ENCODE peak calls at places on chromosomes 6 and 20, in six cellular contexts. C is mammary epithelial cell, R is substantia nigra, H is tibial nerve, G is fibroblast of lung, F is HCT116. Z is an unnamed sample.

GRCh38 chr6:43867246-43867645 is 97.2 kb downstream of the VEGFA start:
- DNase-seq in C (no peak), R (no peak), H (no peak), G (no peak), F (no peak), Z (no peak)

GRCh38 chr20:61569836-61570235 is 317.8 kb downstream of the CDH4 start:
- DNase-seq in C (no peak), R (no peak), H (no peak), G (no peak), F (no peak), Z (no peak)

GRCh38 chr6:109595998-109596397 is 95.0 kb downstream of the AK9 start:
- DNase-seq in C (peak), R (no peak), H (no peak), G (peak), F (peak), Z (no peak)

GRCh38 chr20:17505664-17506517 is 25.3 kb downstream of the BFSP1 start:
- DNase-seq in C (peak), R (no peak), H (no peak), G (peak), F (no peak), Z (no peak)

GRCh38 chr6:34360556-34360955 is 31.9 kb downstream of the NUDT3 start:
- DNase-seq in C (no peak), R (no peak), H (no peak), G (peak), F (no peak), Z (no peak)

GRCh38 chr6:155778336-155778735 is 322.7 kb upstream of the NOX3 start:
- DNase-seq in C (no peak), R (no peak), H (no peak), G (no peak), F (no peak), Z (no peak)

GRCh38 chr20:4998160-4998651 is 3.1 kb downstream of the SLC23A2 start:
- DNase-seq in C (no peak), R (no peak), H (no peak), G (no peak), F (no peak), Z (no peak)

GRCh38 chr6:157764346-157765068 is 58.5 kb upstream of the SNX9 start:
- DNase-seq in C (peak), R (peak), H (peak), G (peak), F (peak), Z (peak)

GRCh38 chr6:114713690-114714089 is 370.9 kb upstream of the HS3ST5 start:
- DNase-seq in C (no peak), R (no peak), H (no peak), G (no peak), F (no peak), Z (no peak)

GRCh38 chr6:39313526-39314272 is 520 bp downstream of the KCNK17 start:
- DNase-seq in C (no peak), R (no peak), H (no peak), G (no peak), F (no peak), Z (no peak)

GRCh38 chr6:40011844-40012243 is 77.6 kb upstream of the MOCS1 start:
- DNase-seq in C (peak), R (no peak), H (no peak), G (no peak), F (no peak), Z (no peak)

GRCh38 chr6:166418691-166419143 is 36.0 kb upstream of the MPC1 start:
- DNase-seq in C (no peak), R (no peak), H (no peak), G (no peak), F (no peak), Z (no peak)

GRCh38 chr20:32465092-32465900 is 107.2 kb downstream of the ASXL1 start:
- DNase-seq in C (peak), R (no peak), H (no peak), G (peak), F (no peak), Z (no peak)

GRCh38 chr6:96809119-96809518 is 28.2 kb downstream of the GPR63 start:
- DNase-seq in C (no peak), R (no peak), H (no peak), G (peak), F (no peak), Z (no peak)

GRCh38 chr20:51541189-51542032 is 1.1 kb downstream of the NFATC2 start:
- DNase-seq in C (no peak), R (peak), H (peak), G (peak), F (no peak), Z (peak)

GRCh38 chr6:117078624-117079023 is 186.7 kb upstream of the VGLL2 start:
- DNase-seq in C (no peak), R (no peak), H (no peak), G (no peak), F (no peak), Z (no peak)

GRCh38 chr6:15955484-15955883 is 173.4 kb upstream of the MYLIP start:
- DNase-seq in C (no peak), R (no peak), H (no peak), G (no peak), F (no peak), Z (no peak)

GRCh38 chr6:3755637-3756515 is 4.4 kb upstream of the PXDC1 start:
- DNase-seq in C (no peak), R (no peak), H (no peak), G (no peak), F (no peak), Z (no peak)
- H3K27ac ChIP-seq in C (no peak), R (no peak), H (no peak), G (no peak), F (no peak), Z (no peak)

DNA sequence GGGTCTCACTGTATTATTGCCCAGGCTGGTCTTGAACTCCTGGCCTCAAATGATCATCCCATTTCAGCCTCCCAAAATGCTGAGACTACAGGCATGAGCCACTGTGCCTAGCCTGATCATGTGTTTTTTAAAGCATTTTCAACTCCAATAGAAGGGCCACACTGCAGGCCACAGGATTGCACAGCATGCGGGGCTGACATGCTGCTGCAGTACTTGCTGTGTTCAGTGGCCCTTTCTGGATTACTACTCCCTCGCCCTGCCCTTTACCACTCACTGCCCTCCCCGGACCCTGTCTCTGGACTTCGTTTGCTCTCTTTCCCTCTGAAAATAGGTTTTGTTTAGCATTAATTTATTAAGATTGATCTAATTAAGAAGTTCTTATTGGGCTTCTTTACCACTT is 37.3 kb downstream of the HECA start:
- DNase-seq in C (no peak), R (no peak), H (no peak), G (no peak), F (no peak), Z (no peak)
- H3K27ac ChIP-seq in C (no peak), R (no peak), H (no peak), G (no peak), F (no peak), Z (peak)

GRCh38 chr6:24930386-24930785 is 5.4 kb downstream of the RIPOR2 start:
- DNase-seq in C (no peak), R (no peak), H (no peak), G (peak), F (no peak), Z (no peak)

GRCh38 chr6:24933266-24933665 is 2.5 kb downstream of the RIPOR2 start:
- DNase-seq in C (no peak), R (no peak), H (no peak), G (no peak), F (no peak), Z (no peak)

GRCh38 chr6:24931752-24932691 is 3.7 kb downstream of the RIPOR2 start:
- DNase-seq in C (peak), R (no peak), H (no peak), G (peak), F (no peak), Z (no peak)

GRCh38 chr6:24932832-24933231 is 2.9 kb downstream of the RIPOR2 start:
- DNase-seq in C (peak), R (no peak), H (no peak), G (no peak), F (no peak), Z (no peak)

GRCh38 chr6:24931296-24931695 is 4.5 kb downstream of the RIPOR2 start:
- DNase-seq in C (no peak), R (no peak), H (no peak), G (peak), F (no peak), Z (no peak)
- H3K27ac ChIP-seq in C (no peak), R (no peak), H (no peak), G (no peak), F (no peak), Z (peak)

GRCh38 chr20:48686238-48687096 is 141.3 kb downstream of the PREX1 start:
- DNase-seq in C (no peak), R (no peak), H (peak), G (peak), F (no peak), Z (no peak)

GRCh38 chr20:48687097-48687800 is 140.6 kb downstream of the PREX1 start:
- DNase-seq in C (no peak), R (no peak), H (no peak), G (no peak), F (no peak), Z (no peak)

GRCh38 chr20:48684501-48685041 is 143.2 kb downstream of the PREX1 start:
- DNase-seq in C (no peak), R (no peak), H (no peak), G (no peak), F (no peak), Z (no peak)

GRCh38 chr20:48683467-48684175 is 144.2 kb downstream of the PREX1 start:
- DNase-seq in C (no peak), R (no peak), H (no peak), G (no peak), F (no peak), Z (no peak)

GRCh38 chr20:48685300-48685699 is 142.5 kb downstream of the PREX1 start:
- DNase-seq in C (no peak), R (no peak), H (no peak), G (no peak), F (no peak), Z (no peak)
- H3K27ac ChIP-seq in C (no peak), R (peak), H (no peak), G (no peak), F (no peak), Z (no peak)

GRCh38 chr20:59165794-59166709 is 2.4 kb downstream of the ZNF831 start:
- DNase-seq in C (no peak), R (no peak), H (no peak), G (no peak), F (no peak), Z (no peak)

GRCh38 chr20:59164681-59165388 is 1.2 kb downstream of the ZNF831 start:
- DNase-seq in C (no peak), R (no peak), H (no peak), G (no peak), F (no peak), Z (no peak)

GRCh38 chr20:59163641-59164530 is at the start of gene ZNF831:
- DNase-seq in C (no peak), R (no peak), H (no peak), G (no peak), F (no peak), Z (peak)

GRCh38 chr20:59161626-59162170 is 1.9 kb upstream of the ZNF831 start:
- DNase-seq in C (no peak), R (no peak), H (no peak), G (no peak), F (no peak), Z (no peak)

DNA sequence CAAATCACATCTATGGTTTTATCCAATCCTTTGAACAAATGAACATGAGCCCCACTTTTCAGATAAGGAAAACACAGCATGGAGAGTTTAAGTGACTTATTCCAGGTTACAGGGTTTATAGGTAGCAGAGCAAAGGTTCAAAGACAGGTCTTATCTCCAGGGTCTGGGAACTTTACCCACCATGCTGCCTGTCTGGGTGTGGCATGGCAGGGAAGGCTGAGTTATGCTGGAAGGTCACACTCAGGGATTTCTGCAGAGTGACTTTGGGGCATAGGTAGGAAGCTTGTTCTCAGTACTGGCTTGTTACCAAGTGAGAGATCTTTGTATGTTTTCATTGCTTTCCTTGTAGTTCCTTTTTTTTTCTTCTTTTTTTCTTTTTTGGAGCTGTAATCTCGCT is 1.8 kb downstream of the ZNF831 start:
- DNase-seq in C (no peak), R (no peak), H (no peak), G (no peak), F (no peak), Z (no peak)
- H3K27ac ChIP-seq in C (no peak), R (no peak), H (no peak), G (no peak), F (no peak), Z (peak)

GRCh38 chr6:160431791-160432404 is 83.7 kb downstream of the SLC22A3 start:
- DNase-seq in C (no peak), R (no peak), H (no peak), G (peak), F (no peak), Z (no peak)
- H3K27ac ChIP-seq in C (no peak), R (no peak), H (peak), G (no peak), F (no peak), Z (no peak)

DNA sequence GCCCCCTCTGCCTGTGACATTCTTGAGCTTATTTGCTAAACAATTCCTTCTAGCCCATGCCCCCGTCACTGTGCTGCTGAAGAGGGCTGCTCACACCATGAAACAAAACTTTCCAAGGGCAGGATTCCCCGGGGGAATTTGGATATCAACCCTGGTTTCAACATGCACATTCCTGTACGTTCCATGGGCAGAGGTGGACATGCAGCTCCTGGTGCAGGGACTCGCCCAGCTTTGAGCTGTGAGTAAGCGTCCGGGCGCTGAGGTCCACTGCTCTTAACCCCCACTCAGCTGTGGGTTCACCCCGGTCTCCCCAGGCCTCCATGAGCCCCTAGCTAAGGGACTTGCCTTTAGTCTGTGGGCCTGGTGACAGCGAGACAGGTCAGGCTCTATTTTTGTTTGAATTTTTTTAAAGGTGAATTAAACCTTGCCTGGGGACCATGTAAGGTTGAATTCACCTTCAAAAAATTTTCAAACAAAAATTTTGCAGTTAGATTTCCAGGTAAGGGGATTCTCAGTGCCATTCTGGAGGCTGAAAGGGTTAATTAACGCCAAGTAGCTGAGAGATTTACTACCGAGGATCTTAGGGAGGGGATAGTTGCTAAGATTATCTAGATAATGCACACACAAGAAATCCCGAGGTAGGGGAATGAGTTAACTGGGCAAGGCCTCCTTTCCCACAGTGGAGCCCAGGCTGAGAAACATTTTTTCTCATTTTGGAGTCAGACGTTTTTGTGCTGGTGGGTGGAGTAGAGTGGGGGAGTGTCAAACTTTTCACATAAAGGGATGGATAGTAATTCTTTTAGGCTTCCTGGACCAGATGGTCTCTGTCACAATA is 70.3 kb upstream of the SLC22A23 start:
- DNase-seq in C (peak), R (no peak), H (no peak), G (peak), F (no peak), Z (no peak)
- H3K27ac ChIP-seq in C (peak), R (no peak), H (no peak), G (no peak), F (no peak), Z (no peak)

GRCh38 chr6:80640176-80640575 is 533.7 kb downstream of the BCKDHB start:
- DNase-seq in C (no peak), R (no peak), H (no peak), G (no peak), F (no peak), Z (no peak)

GRCh38 chr6:80639243-80639642 is 532.8 kb downstream of the BCKDHB start:
- DNase-seq in C (no peak), R (no peak), H (no peak), G (peak), F (no peak), Z (no peak)

GRCh38 chr6:80636689-80637088 is 530.2 kb downstream of the BCKDHB start:
- DNase-seq in C (no peak), R (no peak), H (no peak), G (no peak), F (no peak), Z (no peak)

GRCh38 chr6:80638222-80639055 is 532.0 kb downstream of the BCKDHB start:
- DNase-seq in C (peak), R (peak), H (peak), G (peak), F (peak), Z (no peak)

DNA sequence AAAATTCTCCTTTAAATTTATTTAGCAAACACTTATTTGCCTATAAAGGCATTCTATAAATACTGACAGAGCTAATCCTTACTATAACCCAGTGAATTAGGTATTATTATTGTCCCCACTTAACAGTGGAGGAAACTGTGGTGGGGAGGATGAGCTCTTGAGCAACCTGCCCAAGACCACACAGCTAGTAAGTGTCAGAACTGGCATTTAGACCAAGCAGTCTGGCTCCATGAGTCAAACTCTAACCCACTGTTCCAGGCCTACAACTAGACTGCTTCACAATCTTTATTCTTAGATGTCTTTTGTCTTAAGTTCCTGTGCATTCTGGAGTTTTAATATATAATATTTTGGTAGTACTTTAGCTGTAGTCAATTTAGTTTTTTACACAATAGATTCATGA is 530.8 kb downstream of the BCKDHB start:
- DNase-seq in C (no peak), R (no peak), H (no peak), G (peak), F (no peak), Z (no peak)
- H3K27ac ChIP-seq in C (no peak), R (no peak), H (no peak), G (no peak), F (no peak), Z (no peak)

DNA sequence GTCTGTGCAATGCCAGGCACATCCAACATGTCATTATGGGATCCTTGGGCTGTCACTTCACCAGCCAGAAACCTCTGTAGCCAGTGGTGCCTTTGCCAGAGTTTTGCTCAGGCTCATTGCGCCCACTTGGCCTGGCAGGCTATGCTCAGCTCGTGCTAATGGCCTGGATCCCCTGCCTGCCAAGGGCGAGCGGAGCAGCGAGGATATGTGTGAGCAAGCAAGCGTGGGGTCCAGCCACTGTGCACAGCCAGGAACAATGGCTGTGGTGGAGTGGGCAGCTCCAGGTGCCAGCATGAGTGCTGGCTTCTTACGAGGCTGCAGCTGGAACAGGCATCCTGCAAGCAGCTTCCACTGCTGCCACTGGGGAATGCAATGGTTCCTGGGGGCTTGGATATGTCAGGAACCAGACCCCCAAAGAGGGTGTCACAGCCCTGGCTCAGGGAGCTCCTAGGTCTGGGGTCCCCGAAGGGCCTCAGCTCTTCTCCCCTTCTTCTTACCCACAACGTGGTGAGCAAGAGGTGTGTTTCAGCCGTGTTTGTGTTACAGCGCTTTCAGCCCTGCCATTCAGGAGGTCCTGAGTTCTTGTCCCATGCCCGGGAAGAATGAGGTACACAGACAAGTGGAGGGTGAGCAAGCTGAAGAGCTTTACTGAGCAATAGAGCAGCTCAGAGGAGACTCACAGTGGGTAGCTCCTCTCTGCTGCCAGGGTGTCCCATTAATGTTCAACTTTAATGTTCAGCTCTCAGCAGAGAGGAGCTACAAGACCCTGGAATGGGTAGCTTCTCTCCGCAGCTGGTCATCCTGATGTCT is 22.3 kb upstream of the TOP1 start:
- DNase-seq in C (no peak), R (no peak), H (no peak), G (no peak), F (no peak), Z (no peak)
- H3K27ac ChIP-seq in C (no peak), R (no peak), H (peak), G (peak), F (peak), Z (no peak)

DNA sequence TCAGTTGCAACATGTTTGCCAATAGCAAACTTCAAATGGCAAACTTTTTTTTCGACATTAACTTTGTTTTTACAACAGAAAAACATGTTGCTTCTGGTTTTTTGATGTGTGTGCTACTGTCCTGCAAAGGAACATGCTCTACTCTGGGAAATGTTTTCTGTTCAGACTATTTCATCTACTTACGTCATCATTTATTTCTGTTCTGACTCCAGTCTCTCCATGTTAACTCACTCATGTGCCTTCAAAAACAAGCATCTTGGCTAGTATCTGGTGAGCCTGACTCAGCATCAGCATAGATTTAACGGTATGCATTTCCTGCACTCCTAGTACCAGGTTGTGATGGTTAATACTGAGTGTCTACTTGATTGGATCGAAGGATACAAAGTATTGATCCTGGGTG is 36.1 kb upstream of the MAP7 start:
- DNase-seq in C (peak), R (no peak), H (no peak), G (peak), F (no peak), Z (no peak)
- H3K27ac ChIP-seq in C (no peak), R (no peak), H (peak), G (peak), F (no peak), Z (no peak)

Z was measured in CD4-positive, alpha-beta T cell.